ENCODE peak calls at places on chromosomes 6 and 20, in ten cellular contexts. J is RWPE1, N is fibroblast of lung, E is adrenal gland, U is GM12865, D is mesothelial cell of epicardium, B is T-helper 2 cell, A is AG10803, M is immature natural killer cell, H is posterior cingulate gyrus. Y is an unnamed sample.
A peak's percentile ranks its signal among the peaks of the same experiment; 100 is the strongest.

GRCh38 chr6:158819977-158820632 is 937 bp upstream of the EZR start:
- DNase-seq in U (no peak), N (peak; percentile 56), H (no peak), D (no peak), J (no peak), A (no peak), M (no peak), B (no peak), E (no peak), Y (no peak)

GRCh38 chr6:166540631-166541331 is 45.7 kb downstream of the RAMACL start:
- DNase-seq in B (peak; percentile 23), H (no peak), U (peak; percentile 72), M (peak; percentile 74), A (no peak), D (no peak), N (no peak), J (peak; percentile 20), E (no peak), Y (no peak)

GRCh38 chr6:149254241-149254640 is 63.3 kb upstream of the TAB2 start:
- DNase-seq in N (no peak), H (no peak), J (no peak), A (no peak), M (no peak), D (no peak), E (no peak), U (peak; percentile 32), B (no peak), Y (no peak)

GRCh38 chr6:57822896-57823358 is 505.5 kb downstream of the PRIM2 start:
- DNase-seq in M (no peak), D (no peak), U (no peak), E (no peak), J (no peak), N (peak; percentile 67), B (no peak), A (no peak), H (no peak), Y (peak; percentile 90)

GRCh38 chr20:3479025-3479424 is 8.2 kb downstream of the ATRN start:
- DNase-seq in M (no peak), A (no peak), U (no peak), N (no peak), H (no peak), D (no peak), B (no peak), E (no peak), J (no peak), Y (no peak)

GRCh38 chr6:142902636-142903053 is 42.3 kb downstream of the HIVEP2 start:
- DNase-seq in H (no peak), D (no peak), M (peak; percentile 87), N (peak; percentile 98), U (peak; percentile 83), B (peak; percentile 44), E (peak; percentile 33), A (peak; percentile 99), J (peak; percentile 93), Y (no peak)

GRCh38 chr6:137692806-137693205 is 174.3 kb upstream of the TNFAIP3 start:
- DNase-seq in E (no peak), D (no peak), H (no peak), B (no peak), U (no peak), J (no peak), A (peak; percentile 40), N (no peak), M (no peak), Y (no peak)

GRCh38 chr6:69868961-69869360 is 2.6 kb downstream of the COL19A1 start:
- DNase-seq in H (no peak), D (no peak), M (no peak), N (no peak), J (no peak), B (no peak), U (no peak), A (no peak), E (no peak), Y (no peak)

GRCh38 chr20:9235518-9235917 is 166.6 kb downstream of the PLCB4 start:
- DNase-seq in D (no peak), B (no peak), U (no peak), E (no peak), J (peak; percentile 56), A (peak; percentile 89), H (no peak), M (no peak), N (peak; percentile 66), Y (no peak)

GRCh38 chr20:3712279-3712873 is at the start of gene SIGLEC1:
- DNase-seq in D (no peak), J (no peak), M (no peak), U (no peak), A (no peak), H (no peak), N (no peak), B (no peak), E (peak; percentile 67), Y (no peak)

GRCh38 chr6:9121551-9121950 is 686.2 kb upstream of the SLC35B3 start:
- DNase-seq in B (no peak), J (peak; percentile 54), H (no peak), A (peak; percentile 79), D (no peak), M (no peak), N (peak; percentile 76), E (no peak), U (no peak), Y (no peak)

GRCh38 chr6:73560853-73561407 is 40.1 kb upstream of the EEF1A1 start:
- DNase-seq in A (no peak), D (no peak), U (peak; percentile 75), E (no peak), B (no peak), H (no peak), M (no peak), J (no peak), N (no peak), Y (no peak)

GRCh38 chr6:1603708-1604346 is 5.9 kb upstream of the FOXC1 start:
- DNase-seq in M (no peak), E (no peak), H (no peak), B (no peak), N (no peak), U (no peak), A (no peak), D (no peak), J (no peak), Y (no peak)

GRCh38 chr6:40997256-40997957 is 41.6 kb downstream of the UNC5CL start:
- DNase-seq in D (no peak), E (peak; percentile 49), B (no peak), H (no peak), M (no peak), U (no peak), J (peak; percentile 42), N (peak; percentile 53), A (peak; percentile 55), Y (peak; percentile 63)

GRCh38 chr6:163985710-163986109 is 571.2 kb downstream of the QKI start:
- DNase-seq in H (no peak), E (peak; percentile 39), U (no peak), J (no peak), A (no peak), D (no peak), B (no peak), M (no peak), N (peak; percentile 0), Y (no peak)

GRCh38 chr20:56604690-56605089 is 24.4 kb upstream of the TFAP2C start:
- DNase-seq in N (no peak), U (no peak), H (no peak), E (no peak), J (no peak), D (no peak), A (no peak), M (no peak), B (no peak), Y (no peak)

GRCh38 chr6:21053612-21054011 is 519.4 kb downstream of the CDKAL1 start:
- DNase-seq in H (no peak), M (no peak), D (no peak), A (peak; percentile 11), U (no peak), B (no peak), J (no peak), N (peak; percentile 51), E (no peak), Y (no peak)

GRCh38 chr20:37524221-37524700 is 3.2 kb downstream of the NNAT start:
- DNase-seq in J (no peak), N (no peak), E (no peak), M (no peak), H (no peak), U (no peak), D (no peak), B (no peak), A (no peak), Y (no peak)

GRCh38 chr6:27183082-27183832 is 64.2 kb upstream of the PRSS16 start:
- DNase-seq in M (no peak), H (no peak), B (no peak), A (no peak), J (no peak), E (no peak), D (no peak), U (no peak), N (no peak), Y (no peak)

GRCh38 chr6:24476631-24477030 is 12.7 kb downstream of the GPLD1 start:
- DNase-seq in A (no peak), M (no peak), N (no peak), D (no peak), U (no peak), B (no peak), J (no peak), E (no peak), H (no peak), Y (no peak)

GRCh38 chr6:13733178-13733851 is 21.7 kb upstream of the RANBP9 start:
- DNase-seq in A (peak; percentile 94), N (peak; percentile 95), M (no peak), E (peak; percentile 84), D (no peak), U (no peak), J (peak; percentile 86), B (no peak), H (peak; percentile 38), Y (no peak)

GRCh38 chr6:139376604-139377218 is 2.3 kb upstream of the CITED2 start:
- DNase-seq in H (no peak), D (no peak), B (no peak), U (no peak), J (peak; percentile 50), A (peak; percentile 88), N (peak; percentile 68), E (peak; percentile 96), M (no peak), Y (no peak)